ENCODE peak calls at places on chromosomes 4 and X, in six cellular contexts. D is naive B cell, Z is HT1080, N is NAMALWA, S is RPMI7951, J is WTC11. B is an unnamed sample.

GRCh38 chrX:3143043-3143799 is 102.0 kb downstream of the ARSF start:
- DNase-seq in D (no peak), Z (peak; percentile 19), N (peak; percentile 15), S (peak; percentile 21), J (no peak), B (no peak)

GRCh38 chr4:165461176-165461835 is 82.5 kb downstream of the CPE start:
- DNase-seq in D (no peak), Z (peak; percentile 21), J (no peak), S (peak; percentile 3), N (no peak), B (peak; percentile 39)

GRCh38 chr4:84379881-84380618 is 119.0 kb downstream of the NKX6-1 start:
- DNase-seq in N (no peak), D (no peak), S (peak; percentile 67), J (no peak), Z (peak; percentile 93), B (no peak)

GRCh38 chr4:112591593-112591992 is 45.1 kb downstream of the ZGRF1 start:
- DNase-seq in S (no peak), Z (no peak), J (no peak), N (no peak), D (no peak), B (no peak)

GRCh38 chr4:3009422-3009821 is 46.1 kb downstream of the GRK4 start:
- DNase-seq in N (peak; percentile 37), Z (no peak), D (peak; percentile 5), J (peak; percentile 28), S (peak; percentile 10), B (peak; percentile 44)

GRCh38 chr4:108166441-108167315 is 2.1 kb downstream of the LEF1 start:
- DNase-seq in N (peak; percentile 80), J (peak; percentile 71), D (peak; percentile 48), S (peak; percentile 64), Z (peak; percentile 51), B (no peak)

GRCh38 chr4:132592340-132592739 is 556.8 kb upstream of the PCDH10 start:
- DNase-seq in J (peak; percentile 13), Z (no peak), N (no peak), D (no peak), S (no peak), B (no peak)

GRCh38 chr4:91116861-91117260 is 989.7 kb downstream of the CCSER1 start:
- DNase-seq in N (peak; percentile 27), D (no peak), J (no peak), Z (peak; percentile 11), S (no peak), B (no peak)

GRCh38 chrX:27981349-27981748 is at the start of gene DCAF8L1:
- DNase-seq in N (no peak), D (no peak), S (no peak), Z (no peak), J (no peak), B (no peak)

GRCh38 chr4:2252530-2252924 is 9.4 kb downstream of the MXD4 start:
- DNase-seq in S (no peak), D (no peak), N (no peak), J (no peak), Z (no peak), B (no peak)

GRCh38 chr4:13859423-13859822 is 231.9 kb upstream of the BOD1L1 start:
- DNase-seq in D (no peak), J (no peak), Z (no peak), N (no peak), S (no peak), B (no peak)

GRCh38 chrX:45553417-45553816 is 352.7 kb upstream of the DIPK2B start:
- DNase-seq in J (no peak), N (no peak), D (no peak), S (no peak), Z (no peak), B (no peak)

GRCh38 chr4:10866691-10867090 is 182.1 kb upstream of the CLNK start:
- DNase-seq in D (no peak), J (no peak), N (no peak), S (no peak), Z (no peak), B (no peak)

GRCh38 chr4:152193059-152193458 is 342.8 kb downstream of the FBXW7 start:
- DNase-seq in N (no peak), J (no peak), S (peak; percentile 20), D (no peak), Z (no peak), B (no peak)

GRCh38 chr4:35525192-35525978 is 718.9 kb downstream of the ARAP2 start:
- DNase-seq in J (peak; percentile 36), N (no peak), D (no peak), S (no peak), Z (no peak), B (no peak)

GRCh38 chr4:5361968-5362367 is 310.7 kb downstream of the STK32B start:
- DNase-seq in Z (no peak), D (no peak), S (peak; percentile 22), J (no peak), N (peak; percentile 12), B (no peak)

GRCh38 chr4:139740531-139741041 is 75.0 kb downstream of the MGST2 start:
- DNase-seq in D (no peak), J (no peak), Z (peak; percentile 90), N (no peak), S (peak; percentile 88), B (peak; percentile 66)

GRCh38 chr4:169640261-169640880 is 20.0 kb downstream of the CLCN3 start:
- DNase-seq in Z (no peak), S (no peak), D (no peak), J (no peak), N (no peak), B (peak; percentile 57)

GRCh38 chrX:41781500-41781899 is 57.5 kb downstream of the GPR82 start:
- DNase-seq in N (peak; percentile 54), D (peak; percentile 19), S (peak; percentile 26), J (no peak), Z (peak; percentile 6), B (peak; percentile 14)

GRCh38 chrX:291411-291901 is 10.3 kb downstream of the PLCXD1 start:
- DNase-seq in D (no peak), J (no peak), N (no peak), Z (no peak), S (no peak), B (no peak)

GRCh38 chrX:119624417-119624816 is 18.2 kb upstream of the NKRF start:
- DNase-seq in J (no peak), Z (no peak), N (no peak), S (no peak), D (no peak), B (no peak)

GRCh38 chrX:154751121-154751668 is 318 bp upstream of the GAB3 start:
- DNase-seq in N (peak; percentile 43), S (no peak), Z (no peak), J (no peak), D (peak; percentile 49), B (no peak)

GRCh38 chr4:113707013-113707412 is 54.5 kb downstream of the CAMK2D start:
- DNase-seq in S (no peak), D (no peak), N (no peak), J (no peak), Z (peak; percentile 24), B (no peak)

GRCh38 chr4:178339769-178340168 is 897.5 kb upstream of the AGA start:
- DNase-seq in J (no peak), S (no peak), N (no peak), D (no peak), Z (no peak), B (no peak)

GRCh38 chr4:154314248-154314647 is 177.4 kb downstream of the DCHS2 start:
- DNase-seq in J (no peak), Z (peak; percentile 36), N (no peak), D (no peak), S (peak; percentile 46), B (peak; percentile 34)

GRCh38 chrX:20442597-20442996 is 175.9 kb upstream of the RPS6KA3 start:
- DNase-seq in S (peak; percentile 68), J (peak; percentile 82), Z (peak; percentile 42), D (peak; percentile 69), N (peak; percentile 75), B (peak; percentile 51)

GRCh38 chr4:16437836-16438235 is 211.6 kb upstream of the TAPT1 start:
- DNase-seq in Z (peak; percentile 4), J (no peak), N (no peak), S (no peak), D (no peak), B (no peak)

GRCh38 chr4:10074767-10075105 is 41.9 kb downstream of the WDR1 start:
- DNase-seq in D (no peak), N (no peak), Z (peak; percentile 65), J (peak; percentile 11), S (peak; percentile 53), B (no peak)

GRCh38 chr4:55386073-55386472 is 9.7 kb upstream of the TMEM165 start:
- DNase-seq in N (peak; percentile 43), J (no peak), Z (no peak), S (peak; percentile 17), D (no peak), B (no peak)

GRCh38 chr4:40196724-40197281 is at the start of gene RHOH:
- DNase-seq in S (no peak), D (peak; percentile 89), Z (no peak), J (no peak), N (peak; percentile 93), B (no peak)

GRCh38 chr4:24671824-24672223 is 87.5 kb upstream of the DHX15 start:
- DNase-seq in J (no peak), D (no peak), S (no peak), N (no peak), Z (no peak), B (no peak)

GRCh38 chrX:134528936-134529335 is 69.0 kb downstream of the HPRT1 start:
- DNase-seq in J (no peak), Z (no peak), D (no peak), S (peak; percentile 39), N (peak; percentile 6), B (no peak)

GRCh38 chr4:99885063-99885664 is 9.1 kb downstream of the LAMTOR3 start:
- DNase-seq in D (peak; percentile 31), Z (no peak), S (peak; percentile 42), J (no peak), N (peak; percentile 67), B (peak; percentile 28)

GRCh38 chr4:6335040-6335590 is 65.5 kb downstream of the WFS1 start:
- DNase-seq in J (no peak), S (no peak), Z (no peak), N (no peak), D (no peak), B (no peak)

GRCh38 chrX:16239211-16239610 is 71.9 kb downstream of the MAGEB17 start:
- DNase-seq in S (peak; percentile 86), J (no peak), D (no peak), N (no peak), Z (peak; percentile 86), B (peak; percentile 8)

GRCh38 chrX:45513042-45513441 is 312.4 kb upstream of the DIPK2B start:
- DNase-seq in Z (no peak), N (no peak), D (no peak), S (peak; percentile 49), J (no peak), B (no peak)

GRCh38 chrX:151984328-151984727 is 9.9 kb upstream of the GABRE start:
- DNase-seq in J (no peak), D (no peak), S (peak; percentile 74), N (no peak), Z (peak; percentile 80), B (no peak)

GRCh38 chr4:90889171-90889570 is 762.0 kb downstream of the CCSER1 start:
- DNase-seq in N (no peak), Z (no peak), D (no peak), J (no peak), S (no peak), B (no peak)

B was measured in AG09319.